ENCODE peak calls at places on chromosome 17, in four cellular contexts. H is RKO; C is stimulated activated CD8-positive, alpha-beta memory T cell treated with anti-CD3 and anti-CD28 coated beads, Interleukin-7, amount 100 ng/mL, for 24 hours; D is NCI-H1092. X is an unnamed sample.

GRCh38 chr17:79082311-79083190 is 7.9 kb downstream of the ENGASE start:
- DNase-seq in C (peak), H (no peak), D (peak), X (no peak)

GRCh38 chr17:49546546-49547535 is 28.8 kb upstream of the NXPH3 start:
- DNase-seq in H (no peak), C (no peak), D (no peak), X (no peak)

GRCh38 chr17:32907583-32907982 is 20.4 kb upstream of the TMEM98 start:
- DNase-seq in D (no peak), C (no peak), H (no peak), X (no peak)

GRCh38 chr17:47929218-47930000 is 12.0 kb upstream of the PNPO start:
- DNase-seq in H (no peak), D (no peak), C (no peak), X (no peak)

GRCh38 chr17:9169116-9169515 is 147.8 kb downstream of the NTN1 start:
- DNase-seq in C (no peak), D (no peak), H (no peak), X (no peak)

GRCh38 chr17:56074366-56074765 is 78.9 kb upstream of the ANKFN1 start:
- DNase-seq in D (no peak), H (no peak), C (no peak), X (peak)

GRCh38 chr17:73266796-73267195 is 5.1 kb upstream of the CPSF4L start:
- DNase-seq in C (no peak), H (no peak), D (no peak), X (no peak)

GRCh38 chr17:57898487-57899311 is 48.9 kb upstream of the MRPS23 start:
- DNase-seq in D (no peak), H (no peak), C (no peak), X (peak)

GRCh38 chr17:38352245-38353083 is 820 bp downstream of the SOCS7 start:
- DNase-seq in D (no peak), C (no peak), H (peak), X (no peak)

GRCh38 chr17:40194821-40195220 is 17.6 kb downstream of the RAPGEFL1 start:
- DNase-seq in H (no peak), C (no peak), D (no peak), X (peak)

GRCh38 chr17:83186751-83187421 is 107.5 kb downstream of the METRNL start:
- DNase-seq in C (no peak), H (no peak), D (no peak), X (no peak)

GRCh38 chr17:65181237-65182061 is 44.3 kb downstream of the RGS9 start:
- DNase-seq in C (no peak), H (no peak), D (no peak), X (no peak)

X was measured in NCI-H1694.